ENCODE peak calls at places on chromosome 5, in nine cellular contexts. C is endodermal cell, H is body of pancreas, W is foreskin fibroblast, T is fibroblast of mammary gland, P is bronchial epithelial cell, M is stomach, Q is A673, K is heart left ventricle. Z is an unnamed sample.

GRCh38 chr5:145506451-145506850 is 328.7 kb downstream of the PRELID2 start:
- DNase-seq in C (no peak), H (no peak), W (no peak), T (no peak), P (no peak), M (no peak), Q (peak), K (no peak), Z (no peak)

GRCh38 chr5:181204561-181205401 is at the start of gene TRIM7:
- DNase-seq in C (peak), H (peak), W (peak), T (peak), P (peak), M (peak), Q (no peak), K (peak), Z (no peak)

GRCh38 chr5:160628295-160629006 is 206.8 kb downstream of the PTTG1 start:
- DNase-seq in C (no peak), H (no peak), W (no peak), T (no peak), P (no peak), M (no peak), Q (no peak), K (no peak), Z (no peak)

GRCh38 chr5:111679611-111680010 is 77.4 kb downstream of the NREP start:
- DNase-seq in C (no peak), H (no peak), W (no peak), T (no peak), P (no peak), M (no peak), Q (no peak), K (no peak), Z (peak)

GRCh38 chr5:150239099-150239793 is 49.4 kb downstream of the SLC6A7 start:
- DNase-seq in C (no peak), H (no peak), W (no peak), T (no peak), P (no peak), M (no peak), Q (no peak), K (no peak), Z (no peak)

GRCh38 chr5:174423538-174423937 is 300.8 kb upstream of the MSX2 start:
- DNase-seq in C (no peak), H (no peak), W (no peak), T (no peak), P (no peak), M (no peak), Q (no peak), K (no peak), Z (peak)

GRCh38 chr5:19795218-19795617 is 192.8 kb downstream of the CDH18 start:
- DNase-seq in C (peak), H (no peak), W (peak), T (peak), P (peak), M (no peak), Q (peak), K (no peak), Z (no peak)

GRCh38 chr5:6766558-6767191 is 53.4 kb downstream of the TENT4A start:
- DNase-seq in C (no peak), H (peak), W (peak), T (peak), P (peak), M (peak), Q (peak), K (peak), Z (peak)

GRCh38 chr5:151471276-151471675 is 23.9 kb downstream of the SLC36A1 start:
- DNase-seq in C (no peak), H (no peak), W (peak), T (peak), P (no peak), M (no peak), Q (no peak), K (no peak), Z (no peak)

DNA sequence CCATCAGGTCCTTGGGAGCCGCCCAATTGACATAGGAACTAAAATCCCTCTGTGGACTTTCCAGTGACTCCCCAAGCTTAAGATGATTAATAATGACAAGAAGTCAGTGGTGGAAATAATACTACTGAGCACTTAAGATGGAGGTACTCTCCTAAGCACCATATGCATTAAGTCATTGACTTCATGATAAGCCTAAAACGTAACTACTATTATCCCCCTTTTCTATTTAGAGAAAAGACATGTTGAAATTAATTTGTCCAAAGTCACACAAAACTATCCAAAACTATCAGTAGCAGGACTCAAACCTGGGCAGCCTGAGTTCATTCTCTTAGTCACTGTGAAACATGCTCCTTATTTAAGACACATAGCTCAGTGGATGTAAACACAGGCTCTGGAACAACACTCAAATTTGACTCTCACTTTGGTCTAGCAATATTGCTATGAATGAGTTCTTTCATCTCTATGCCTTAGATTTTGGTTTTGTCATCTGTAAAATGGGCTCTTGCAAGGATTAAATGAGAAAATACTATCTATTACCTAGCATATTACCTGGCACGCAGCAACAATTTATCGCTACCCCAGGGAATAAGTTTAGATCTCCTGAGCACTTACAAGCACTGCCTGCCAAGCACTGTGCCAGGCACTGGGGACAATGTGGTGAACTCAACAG is 9.5 kb downstream of the SPRY4 start:
- DNase-seq in C (no peak), H (no peak), W (no peak), T (no peak), P (no peak), M (no peak), Q (no peak), K (no peak), Z (no peak)
- H3K4me3 ChIP-seq in C (no peak), H (no peak), W (no peak), T (no peak), P (no peak), M (no peak), Q (no peak), K (no peak), Z (no peak)

GRCh38 chr5:121573844-121574243 is 277.8 kb upstream of the FTMT start:
- DNase-seq in C (no peak), H (no peak), W (no peak), T (no peak), P (no peak), M (no peak), Q (no peak), K (no peak), Z (no peak)

DNA sequence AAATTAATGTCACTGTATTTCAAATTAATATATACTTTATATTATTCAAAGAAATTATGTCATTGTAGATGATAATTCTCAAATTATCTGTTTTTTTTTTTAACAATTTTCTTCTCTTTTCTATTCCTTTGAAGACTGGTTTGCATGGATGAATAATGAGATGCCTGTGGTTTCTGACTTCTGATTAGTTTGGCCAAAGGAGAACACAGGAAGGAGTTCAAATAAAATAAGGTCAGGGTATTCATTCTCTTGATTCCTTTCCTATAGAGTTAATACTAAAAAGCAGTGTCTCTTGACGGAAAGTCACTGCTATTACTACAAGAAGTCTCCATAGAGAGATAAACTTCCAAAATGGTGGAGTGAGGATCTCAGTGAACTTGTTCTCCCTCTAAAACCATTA is 279.6 kb upstream of the FTMT start:
- DNase-seq in C (no peak), H (no peak), W (no peak), T (no peak), P (no peak), M (no peak), Q (no peak), K (no peak), Z (no peak)
- H3K4me3 ChIP-seq in C (no peak), H (no peak), W (no peak), T (no peak), P (no peak), M (no peak), Q (no peak), K (no peak), Z (no peak)

DNA sequence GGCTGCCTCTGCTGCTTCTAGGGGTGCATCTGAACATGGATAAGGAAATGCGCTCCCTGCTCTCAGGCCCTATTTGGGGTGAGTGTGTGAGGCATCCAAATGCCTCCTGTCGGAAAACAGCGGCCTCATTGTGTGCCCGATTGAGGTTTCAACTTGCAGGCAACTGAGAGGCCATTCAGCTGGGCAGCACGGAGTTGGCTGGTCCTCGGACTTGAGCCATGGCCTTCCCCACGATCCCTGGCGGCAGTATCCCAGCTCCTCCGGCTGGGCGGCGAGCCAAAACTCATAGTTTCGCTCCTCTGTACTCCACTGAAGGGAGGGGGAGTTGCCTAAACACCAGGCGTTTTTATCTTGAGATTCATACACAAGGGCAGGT is 597.3 kb upstream of the SGCD start:
- DNase-seq in C (peak), H (no peak), W (no peak), T (no peak), P (no peak), M (no peak), Q (peak), K (peak), Z (no peak)
- H3K4me3 ChIP-seq in C (peak), H (no peak), W (no peak), T (no peak), P (no peak), M (no peak), Q (no peak), K (peak), Z (peak)

DNA sequence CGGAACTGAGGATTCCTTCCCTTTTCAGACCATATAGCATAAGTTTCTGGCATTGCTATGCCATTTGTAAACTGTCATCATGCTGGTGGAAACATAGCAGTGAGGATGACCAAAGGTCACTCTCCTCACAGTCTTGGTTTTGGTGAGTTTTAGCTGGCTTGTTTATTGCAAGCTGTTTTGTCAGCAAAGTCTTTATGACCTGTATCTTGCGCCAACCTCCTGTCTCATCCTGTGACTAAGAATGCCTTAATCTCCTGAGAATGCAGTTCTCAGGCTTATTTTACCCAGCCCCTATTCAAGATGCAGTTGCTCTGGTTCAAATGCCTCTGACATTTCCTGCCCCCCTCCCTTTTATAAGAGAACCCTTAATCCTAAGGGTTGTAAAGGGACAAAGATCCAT is 26.7 kb upstream of the GRIA1 start:
- DNase-seq in C (no peak), H (no peak), W (peak), T (peak), P (peak), M (no peak), Q (no peak), K (no peak), Z (peak)
- H3K4me3 ChIP-seq in C (no peak), H (no peak), W (no peak), T (no peak), P (no peak), M (no peak), Q (no peak), K (no peak), Z (no peak)

DNA sequence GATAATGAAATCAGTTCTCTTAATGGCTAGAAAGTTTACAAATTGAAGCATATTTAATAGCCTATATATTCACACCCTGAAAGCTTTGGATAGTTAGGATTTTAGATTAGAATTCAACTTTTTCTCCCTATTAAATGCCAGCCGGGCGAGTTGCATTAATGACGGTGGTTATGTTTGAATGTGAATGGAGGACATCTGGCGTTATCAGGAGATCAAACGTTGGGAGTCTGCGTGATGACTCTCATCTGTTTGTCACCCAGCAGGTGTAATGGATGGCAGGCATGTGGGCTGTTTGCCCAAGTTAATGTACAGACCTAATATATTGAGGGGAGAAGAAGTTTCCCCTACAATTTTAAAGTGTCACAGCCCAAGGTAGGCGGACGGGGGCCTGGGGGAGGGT is 1227.7 kb upstream of the WWC1 start:
- DNase-seq in C (no peak), H (no peak), W (no peak), T (no peak), P (no peak), M (no peak), Q (no peak), K (no peak), Z (no peak)
- H3K4me3 ChIP-seq in C (peak), H (no peak), W (no peak), T (no peak), P (no peak), M (no peak), Q (peak), K (no peak), Z (no peak)

GRCh38 chr5:132460835-132461230 is 29.7 kb downstream of the IRF1 start:
- DNase-seq in C (no peak), H (no peak), W (no peak), T (no peak), P (no peak), M (no peak), Q (no peak), K (no peak), Z (no peak)

GRCh38 chr5:132458226-132458560 is 32.4 kb downstream of the IRF1 start:
- DNase-seq in C (no peak), H (no peak), W (no peak), T (peak), P (peak), M (no peak), Q (no peak), K (no peak), Z (no peak)

GRCh38 chr5:132459983-132460834 is 30.4 kb downstream of the IRF1 start:
- DNase-seq in C (no peak), H (peak), W (no peak), T (no peak), P (no peak), M (peak), Q (peak), K (peak), Z (no peak)

GRCh38 chr5:132458651-132459030 is 31.9 kb downstream of the IRF1 start:
- DNase-seq in C (no peak), H (no peak), W (no peak), T (peak), P (peak), M (no peak), Q (no peak), K (no peak), Z (no peak)

DNA sequence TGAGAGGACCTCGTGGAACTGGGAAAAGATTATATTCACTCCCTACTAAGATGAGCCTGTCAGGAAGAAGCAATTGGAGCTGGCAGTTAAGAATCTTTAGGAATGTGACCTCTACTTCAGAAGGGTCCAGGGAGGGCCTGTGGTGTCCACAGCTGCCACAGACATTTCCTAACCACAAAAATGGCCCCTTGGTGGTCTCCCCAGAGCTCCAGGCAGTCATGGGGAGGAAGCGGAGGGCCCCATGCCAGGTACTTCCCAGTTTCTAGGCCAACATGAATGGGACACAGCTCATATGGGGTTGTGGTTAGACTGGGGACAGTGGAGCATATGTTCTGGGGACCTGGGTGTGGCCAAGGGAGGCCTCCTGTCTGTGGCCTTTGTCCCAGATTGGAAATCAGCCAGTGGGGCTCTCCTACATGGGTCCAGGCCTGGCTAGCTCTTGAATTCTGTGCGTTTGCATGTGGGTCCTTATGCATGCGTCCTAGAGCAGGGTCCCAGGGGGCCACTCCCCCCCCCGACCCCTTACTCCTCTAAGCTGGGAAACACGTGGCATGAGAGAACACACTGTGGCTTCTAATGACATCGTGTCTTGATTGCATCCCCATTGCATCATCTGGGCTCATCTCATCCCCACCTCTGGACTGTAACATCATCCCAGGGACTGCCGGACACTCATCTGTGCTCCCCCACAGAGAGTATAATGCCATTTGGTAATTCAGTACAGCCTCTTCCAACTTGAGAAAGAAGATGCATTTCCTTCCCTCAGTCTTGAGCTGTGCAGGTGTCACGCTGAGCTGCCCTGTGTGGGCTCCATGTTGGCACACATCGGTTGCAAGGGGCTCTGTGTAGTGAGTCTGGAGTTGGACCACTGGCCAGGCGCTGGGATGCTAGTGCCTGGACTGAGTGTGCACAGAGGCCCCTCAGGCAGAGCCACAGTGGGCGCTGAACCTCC is 31.3 kb downstream of the IRF1 start:
- DNase-seq in C (no peak), H (no peak), W (no peak), T (peak), P (no peak), M (peak), Q (no peak), K (no peak), Z (no peak)
- H3K4me3 ChIP-seq in C (no peak), H (no peak), W (no peak), T (no peak), P (no peak), M (no peak), Q (no peak), K (no peak), Z (no peak)

DNA sequence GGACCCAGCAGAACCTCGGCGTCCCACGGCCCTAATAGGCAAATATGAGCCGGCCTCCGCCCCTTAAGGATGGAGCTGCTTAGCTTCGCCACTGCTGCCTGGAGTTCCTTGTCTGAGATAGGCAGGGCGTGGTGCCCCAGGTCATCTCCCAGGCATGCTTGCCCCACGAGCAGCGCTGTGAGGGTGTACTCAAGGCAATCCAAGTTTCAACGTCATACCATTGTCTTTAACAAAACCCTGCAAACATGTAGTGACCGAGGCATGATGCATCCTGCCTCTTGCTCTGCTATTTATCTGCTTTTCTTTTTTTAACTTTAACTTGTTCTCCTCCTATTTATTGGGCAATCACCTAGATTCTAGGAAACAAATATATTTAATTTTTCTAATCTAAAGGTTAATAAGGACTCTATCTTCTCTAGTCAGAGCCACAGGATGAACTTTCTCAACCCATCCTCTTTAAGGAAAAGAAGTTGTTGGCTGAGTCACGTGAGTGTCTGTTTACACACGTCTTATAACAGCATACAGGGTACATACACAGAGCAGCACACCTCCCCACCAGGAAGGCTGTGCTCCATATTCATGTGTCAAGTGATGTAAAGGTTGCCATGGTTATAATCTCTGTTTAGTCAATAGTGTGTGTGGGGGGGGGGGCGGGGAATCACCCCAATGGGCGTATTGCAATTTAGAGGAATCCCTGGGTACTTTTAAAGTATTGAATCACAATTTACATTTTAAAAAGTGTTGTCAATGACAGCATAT is 27.3 kb upstream of the ZSWIM6 start:
- DNase-seq in C (peak), H (peak), W (peak), T (peak), P (peak), M (peak), Q (no peak), K (no peak), Z (no peak)
- H3K4me3 ChIP-seq in C (no peak), H (no peak), W (no peak), T (no peak), P (peak), M (no peak), Q (no peak), K (no peak), Z (no peak)

GRCh38 chr5:77973253-77973609 is 197.1 kb upstream of the TBCA start:
- DNase-seq in C (peak), H (no peak), W (no peak), T (no peak), P (no peak), M (no peak), Q (peak), K (no peak), Z (no peak)
- H3K4me3 ChIP-seq in C (peak), H (no peak), W (no peak), T (no peak), P (no peak), M (peak), Q (no peak), K (no peak), Z (peak)